ENCODE peak calls at places on chromosomes 12 and 14, in seven cellular contexts. One of them, this sample, is unnamed.

GRCh38 chr12:119204137-119204536 is 25.4 kb downstream of the HSPB8 start:
- DNase-seq in astrocyte of the spinal cord: no peak
- DNase-seq in GM06990: no peak
- DNase-seq in small intestine: no peak
- DNase-seq in iris pigment epithelial cell: no peak
- DNase-seq in G401: no peak
- DNase-seq in GM10248: no peak
- DNase-seq in this sample: no peak

GRCh38 chr14:77892381-77892871 is 92.5 kb downstream of the ADCK1 start:
- DNase-seq in G401: no peak
- DNase-seq in GM10248: no peak
- DNase-seq in iris pigment epithelial cell: peak
- DNase-seq in GM06990: no peak
- DNase-seq in astrocyte of the spinal cord: peak
- DNase-seq in small intestine: no peak
- DNase-seq in this sample: no peak

GRCh38 chr12:12916135-12916956 is 25.0 kb downstream of the GPRC5A start:
- DNase-seq in GM06990: peak
- DNase-seq in GM10248: peak
- DNase-seq in astrocyte of the spinal cord: peak
- DNase-seq in G401: peak
- DNase-seq in iris pigment epithelial cell: peak
- DNase-seq in small intestine: peak
- DNase-seq in this sample: no peak

GRCh38 chr12:57491393-57492280 is 3.8 kb downstream of the MARS1 start:
- DNase-seq in small intestine: no peak
- DNase-seq in G401: no peak
- DNase-seq in GM06990: no peak
- DNase-seq in iris pigment epithelial cell: no peak
- DNase-seq in GM10248: no peak
- DNase-seq in astrocyte of the spinal cord: no peak
- DNase-seq in this sample: no peak

GRCh38 chr12:106066726-106067325 is 71.9 kb downstream of the NUAK1 start:
- DNase-seq in astrocyte of the spinal cord: no peak
- DNase-seq in small intestine: no peak
- DNase-seq in iris pigment epithelial cell: no peak
- DNase-seq in GM10248: no peak
- DNase-seq in GM06990: no peak
- DNase-seq in G401: no peak
- DNase-seq in this sample: no peak

GRCh38 chr12:131352296-131352900 is 358.5 kb upstream of the SFSWAP start:
- DNase-seq in astrocyte of the spinal cord: no peak
- DNase-seq in GM10248: no peak
- DNase-seq in G401: no peak
- DNase-seq in GM06990: no peak
- DNase-seq in iris pigment epithelial cell: no peak
- DNase-seq in small intestine: no peak
- DNase-seq in this sample: no peak

GRCh38 chr12:24087294-24087693 is 137.8 kb upstream of the SOX5 start:
- DNase-seq in small intestine: no peak
- DNase-seq in G401: no peak
- DNase-seq in GM06990: no peak
- DNase-seq in iris pigment epithelial cell: no peak
- DNase-seq in GM10248: no peak
- DNase-seq in astrocyte of the spinal cord: no peak
- DNase-seq in this sample: no peak

GRCh38 chr12:12683725-12684124 is 12.3 kb downstream of the GPR19 start:
- DNase-seq in iris pigment epithelial cell: no peak
- DNase-seq in astrocyte of the spinal cord: no peak
- DNase-seq in G401: peak
- DNase-seq in GM06990: no peak
- DNase-seq in GM10248: no peak
- DNase-seq in small intestine: no peak
- DNase-seq in this sample: no peak

GRCh38 chr14:95359974-95360826 is 40.5 kb upstream of the CLMN start:
- DNase-seq in GM10248: peak
- DNase-seq in iris pigment epithelial cell: peak
- DNase-seq in G401: peak
- DNase-seq in astrocyte of the spinal cord: no peak
- DNase-seq in small intestine: no peak
- DNase-seq in GM06990: peak
- DNase-seq in this sample: no peak

GRCh38 chr12:46843811-46844210 is 18.0 kb upstream of the SLC38A4 start:
- DNase-seq in iris pigment epithelial cell: peak
- DNase-seq in G401: no peak
- DNase-seq in GM10248: no peak
- DNase-seq in astrocyte of the spinal cord: no peak
- DNase-seq in small intestine: no peak
- DNase-seq in GM06990: no peak
- DNase-seq in this sample: peak

GRCh38 chr14:24982472-24983155 is 67.3 kb downstream of the STXBP6 start:
- DNase-seq in GM06990: no peak
- DNase-seq in GM10248: no peak
- DNase-seq in G401: no peak
- DNase-seq in astrocyte of the spinal cord: peak
- DNase-seq in iris pigment epithelial cell: peak
- DNase-seq in small intestine: peak
- DNase-seq in this sample: peak

GRCh38 chr14:92389598-92390126 is 66.7 kb downstream of the SLC24A4 start:
- DNase-seq in GM10248: no peak
- DNase-seq in astrocyte of the spinal cord: no peak
- DNase-seq in G401: peak
- DNase-seq in small intestine: no peak
- DNase-seq in iris pigment epithelial cell: no peak
- DNase-seq in GM06990: no peak
- DNase-seq in this sample: no peak

GRCh38 chr14:89578048-89578619 is 161.1 kb upstream of the FOXN3 start:
- DNase-seq in GM06990: no peak
- DNase-seq in astrocyte of the spinal cord: no peak
- DNase-seq in small intestine: no peak
- DNase-seq in iris pigment epithelial cell: peak
- DNase-seq in GM10248: no peak
- DNase-seq in G401: no peak
- DNase-seq in this sample: no peak

GRCh38 chr12:125357561-125357960 is 292.3 kb downstream of the AACS start:
- DNase-seq in iris pigment epithelial cell: no peak
- DNase-seq in GM06990: no peak
- DNase-seq in small intestine: no peak
- DNase-seq in astrocyte of the spinal cord: no peak
- DNase-seq in G401: no peak
- DNase-seq in GM10248: no peak
- DNase-seq in this sample: no peak

GRCh38 chr12:54173066-54173726 is 15.6 kb downstream of the SMUG1 start:
- DNase-seq in astrocyte of the spinal cord: peak
- DNase-seq in GM06990: peak
- DNase-seq in G401: peak
- DNase-seq in iris pigment epithelial cell: peak
- DNase-seq in small intestine: peak
- DNase-seq in GM10248: peak
- DNase-seq in this sample: no peak

GRCh38 chr12:61546296-61546695 is 713.9 kb upstream of the USP15 start:
- DNase-seq in iris pigment epithelial cell: no peak
- DNase-seq in small intestine: no peak
- DNase-seq in GM06990: no peak
- DNase-seq in astrocyte of the spinal cord: no peak
- DNase-seq in G401: no peak
- DNase-seq in GM10248: no peak
- DNase-seq in this sample: no peak

GRCh38 chr14:24329736-24330135 is 5.1 kb downstream of the ADCY4 start:
- DNase-seq in iris pigment epithelial cell: no peak
- DNase-seq in astrocyte of the spinal cord: no peak
- DNase-seq in GM06990: no peak
- DNase-seq in small intestine: peak
- DNase-seq in G401: no peak
- DNase-seq in GM10248: no peak
- DNase-seq in this sample: no peak

GRCh38 chr14:85811340-85811739 is 281.4 kb downstream of the FLRT2 start:
- DNase-seq in GM10248: no peak
- DNase-seq in G401: no peak
- DNase-seq in iris pigment epithelial cell: no peak
- DNase-seq in astrocyte of the spinal cord: no peak
- DNase-seq in GM06990: no peak
- DNase-seq in small intestine: no peak
- DNase-seq in this sample: no peak

GRCh38 chr12:6708968-6709394 is 8.4 kb upstream of the PIANP start:
- DNase-seq in G401: no peak
- DNase-seq in GM10248: no peak
- DNase-seq in GM06990: no peak
- DNase-seq in astrocyte of the spinal cord: no peak
- DNase-seq in small intestine: no peak
- DNase-seq in iris pigment epithelial cell: no peak
- DNase-seq in this sample: no peak

GRCh38 chr12:59164226-59164625 is 243.9 kb upstream of the LRIG3 start:
- DNase-seq in astrocyte of the spinal cord: peak
- DNase-seq in G401: no peak
- DNase-seq in GM06990: no peak
- DNase-seq in iris pigment epithelial cell: peak
- DNase-seq in small intestine: no peak
- DNase-seq in GM10248: no peak
- DNase-seq in this sample: no peak

GRCh38 chr12:125029756-125030358 is 35.4 kb upstream of the AACS start:
- DNase-seq in iris pigment epithelial cell: peak
- DNase-seq in GM06990: no peak
- DNase-seq in small intestine: no peak
- DNase-seq in G401: no peak
- DNase-seq in GM10248: no peak
- DNase-seq in astrocyte of the spinal cord: peak
- DNase-seq in this sample: no peak

GRCh38 chr12:1911598-1912575 is 6.6 kb downstream of the CACNA2D4 start:
- DNase-seq in iris pigment epithelial cell: no peak
- DNase-seq in GM06990: no peak
- DNase-seq in G401: no peak
- DNase-seq in small intestine: no peak
- DNase-seq in GM10248: peak
- DNase-seq in astrocyte of the spinal cord: no peak
- DNase-seq in this sample: no peak

GRCh38 chr14:71538949-71539659 is 393.1 kb upstream of the RGS6 start:
- DNase-seq in G401: peak
- DNase-seq in iris pigment epithelial cell: peak
- DNase-seq in GM06990: no peak
- DNase-seq in small intestine: no peak
- DNase-seq in astrocyte of the spinal cord: no peak
- DNase-seq in GM10248: no peak
- DNase-seq in this sample: no peak

GRCh38 chr12:107092669-107093546 is 441 bp downstream of the CRY1 start:
- DNase-seq in astrocyte of the spinal cord: no peak
- DNase-seq in iris pigment epithelial cell: peak
- DNase-seq in GM10248: peak
- DNase-seq in G401: no peak
- DNase-seq in small intestine: peak
- DNase-seq in GM06990: no peak
- DNase-seq in this sample: peak

GRCh38 chr14:81164167-81164774 is 56.5 kb downstream of the GTF2A1 start:
- DNase-seq in G401: peak
- DNase-seq in GM10248: peak
- DNase-seq in GM06990: peak
- DNase-seq in small intestine: peak
- DNase-seq in iris pigment epithelial cell: peak
- DNase-seq in astrocyte of the spinal cord: peak
- DNase-seq in this sample: peak

GRCh38 chr12:94659531-94659930 is 9.2 kb upstream of the TMCC3 start:
- DNase-seq in GM06990: no peak
- DNase-seq in GM10248: no peak
- DNase-seq in astrocyte of the spinal cord: no peak
- DNase-seq in iris pigment epithelial cell: no peak
- DNase-seq in small intestine: no peak
- DNase-seq in G401: no peak
- DNase-seq in this sample: no peak

GRCh38 chr12:50042693-50043092 is 14.7 kb upstream of the ASIC1 start:
- DNase-seq in GM06990: no peak
- DNase-seq in small intestine: no peak
- DNase-seq in GM10248: no peak
- DNase-seq in astrocyte of the spinal cord: no peak
- DNase-seq in G401: no peak
- DNase-seq in iris pigment epithelial cell: no peak
- DNase-seq in this sample: no peak

GRCh38 chr14:56608682-56609081 is 29.1 kb downstream of the TMEM260 start:
- DNase-seq in small intestine: no peak
- DNase-seq in iris pigment epithelial cell: peak
- DNase-seq in GM10248: no peak
- DNase-seq in G401: no peak
- DNase-seq in astrocyte of the spinal cord: peak
- DNase-seq in GM06990: no peak
- DNase-seq in this sample: no peak

GRCh38 chr12:124759841-124760508 is 103.7 kb downstream of the SCARB1 start:
- DNase-seq in iris pigment epithelial cell: peak
- DNase-seq in astrocyte of the spinal cord: no peak
- DNase-seq in G401: no peak
- DNase-seq in small intestine: no peak
- DNase-seq in GM10248: no peak
- DNase-seq in GM06990: no peak
- DNase-seq in this sample: no peak

GRCh38 chr12:29088611-29089219 is 60.4 kb upstream of the FAR2 start:
- DNase-seq in GM10248: peak
- DNase-seq in small intestine: peak
- DNase-seq in G401: no peak
- DNase-seq in iris pigment epithelial cell: peak
- DNase-seq in astrocyte of the spinal cord: peak
- DNase-seq in GM06990: no peak
- DNase-seq in this sample: no peak

GRCh38 chr12:4589941-4590340 is 27.9 kb downstream of the DYRK4 start:
- DNase-seq in small intestine: no peak
- DNase-seq in GM10248: no peak
- DNase-seq in astrocyte of the spinal cord: no peak
- DNase-seq in G401: no peak
- DNase-seq in iris pigment epithelial cell: no peak
- DNase-seq in GM06990: no peak
- DNase-seq in this sample: no peak

GRCh38 chr12:69007166-69007857 is 74.3 kb upstream of the CPM start:
- DNase-seq in G401: no peak
- DNase-seq in small intestine: peak
- DNase-seq in GM10248: no peak
- DNase-seq in iris pigment epithelial cell: peak
- DNase-seq in GM06990: no peak
- DNase-seq in astrocyte of the spinal cord: peak
- DNase-seq in this sample: no peak

GRCh38 chr12:12265571-12266388 is 1.1 kb downstream of the LRP6 start:
- DNase-seq in astrocyte of the spinal cord: peak
- DNase-seq in GM06990: no peak
- DNase-seq in small intestine: peak
- DNase-seq in G401: peak
- DNase-seq in GM10248: no peak
- DNase-seq in iris pigment epithelial cell: peak
- DNase-seq in this sample: no peak

GRCh38 chr12:32586390-32586789 is 92.7 kb upstream of the DNM1L start:
- DNase-seq in G401: no peak
- DNase-seq in small intestine: no peak
- DNase-seq in GM10248: no peak
- DNase-seq in astrocyte of the spinal cord: peak
- DNase-seq in GM06990: no peak
- DNase-seq in iris pigment epithelial cell: peak
- DNase-seq in this sample: no peak

GRCh38 chr14:90604356-90604755 is 207.5 kb downstream of the CALM1 start:
- DNase-seq in small intestine: no peak
- DNase-seq in astrocyte of the spinal cord: no peak
- DNase-seq in iris pigment epithelial cell: no peak
- DNase-seq in G401: no peak
- DNase-seq in GM06990: no peak
- DNase-seq in GM10248: no peak
- DNase-seq in this sample: no peak

GRCh38 chr12:110278137-110278536 is 2.9 kb upstream of the ATP2A2 start:
- DNase-seq in iris pigment epithelial cell: no peak
- DNase-seq in astrocyte of the spinal cord: no peak
- DNase-seq in GM10248: no peak
- DNase-seq in GM06990: no peak
- DNase-seq in small intestine: no peak
- DNase-seq in G401: peak
- DNase-seq in this sample: no peak

This sample was measured in NCI-H226.